ENCODE peak calls at places on chromosomes 3 and 15, in five cellular contexts. One of them, this sample, is unnamed.

GRCh38 chr15:67413770-67414429 is 107.0 kb upstream of the C15orf61 start:
- DNase-seq in tibial nerve: no peak
- DNase-seq in astrocyte of the spinal cord: peak
- DNase-seq in K562: no peak
- DNase-seq in stimulated activated CD4-positive, alpha-beta T cell treated with anti-CD3 and anti-CD28 coated beads, Interleukin-1b, Interleukin-23, amount 100 ng/mL, for 24 hours: no peak
- DNase-seq in this sample: no peak

GRCh38 chr3:116432795-116433194 is 12.5 kb downstream of the LSAMP start:
- DNase-seq in K562: no peak
- DNase-seq in stimulated activated CD4-positive, alpha-beta T cell treated with anti-CD3 and anti-CD28 coated beads, Interleukin-1b, Interleukin-23, amount 100 ng/mL, for 24 hours: no peak
- DNase-seq in astrocyte of the spinal cord: no peak
- DNase-seq in tibial nerve: no peak
- DNase-seq in this sample: no peak

GRCh38 chr3:11530153-11530721 is 113.5 kb downstream of the VGLL4 start:
- DNase-seq in stimulated activated CD4-positive, alpha-beta T cell treated with anti-CD3 and anti-CD28 coated beads, Interleukin-1b, Interleukin-23, amount 100 ng/mL, for 24 hours: no peak
- DNase-seq in astrocyte of the spinal cord: peak
- DNase-seq in K562: no peak
- DNase-seq in tibial nerve: no peak
- DNase-seq in this sample: no peak

GRCh38 chr3:40780801-40781406 is 256.1 kb downstream of the ZNF621 start:
- DNase-seq in astrocyte of the spinal cord: peak
- DNase-seq in stimulated activated CD4-positive, alpha-beta T cell treated with anti-CD3 and anti-CD28 coated beads, Interleukin-1b, Interleukin-23, amount 100 ng/mL, for 24 hours: no peak
- DNase-seq in K562: no peak
- DNase-seq in tibial nerve: peak
- DNase-seq in this sample: no peak

GRCh38 chr3:195882002-195882441 is 26.3 kb downstream of the TNK2 start:
- DNase-seq in astrocyte of the spinal cord: no peak
- DNase-seq in tibial nerve: no peak
- DNase-seq in stimulated activated CD4-positive, alpha-beta T cell treated with anti-CD3 and anti-CD28 coated beads, Interleukin-1b, Interleukin-23, amount 100 ng/mL, for 24 hours: no peak
- DNase-seq in K562: no peak
- DNase-seq in this sample: no peak

GRCh38 chr3:43379343-43379742 is 93.0 kb downstream of the SNRK start:
- DNase-seq in astrocyte of the spinal cord: peak
- DNase-seq in K562: no peak
- DNase-seq in stimulated activated CD4-positive, alpha-beta T cell treated with anti-CD3 and anti-CD28 coated beads, Interleukin-1b, Interleukin-23, amount 100 ng/mL, for 24 hours: no peak
- DNase-seq in tibial nerve: no peak
- DNase-seq in this sample: no peak

GRCh38 chr3:55185380-55185779 is 257.5 kb upstream of the LRTM1 start:
- DNase-seq in K562: no peak
- DNase-seq in stimulated activated CD4-positive, alpha-beta T cell treated with anti-CD3 and anti-CD28 coated beads, Interleukin-1b, Interleukin-23, amount 100 ng/mL, for 24 hours: no peak
- DNase-seq in astrocyte of the spinal cord: no peak
- DNase-seq in tibial nerve: no peak
- DNase-seq in this sample: no peak

GRCh38 chr3:29822051-29822450 is 541.2 kb downstream of the RBMS3 start:
- DNase-seq in tibial nerve: no peak
- DNase-seq in stimulated activated CD4-positive, alpha-beta T cell treated with anti-CD3 and anti-CD28 coated beads, Interleukin-1b, Interleukin-23, amount 100 ng/mL, for 24 hours: no peak
- DNase-seq in K562: no peak
- DNase-seq in astrocyte of the spinal cord: peak
- DNase-seq in this sample: no peak

GRCh38 chr3:98602078-98602678 is 8.8 kb upstream of the CPOX start:
- DNase-seq in K562: peak
- DNase-seq in tibial nerve: no peak
- DNase-seq in astrocyte of the spinal cord: peak
- DNase-seq in stimulated activated CD4-positive, alpha-beta T cell treated with anti-CD3 and anti-CD28 coated beads, Interleukin-1b, Interleukin-23, amount 100 ng/mL, for 24 hours: no peak
- DNase-seq in this sample: no peak

GRCh38 chr3:121330586-121330985 is 215.2 kb downstream of the POLQ start:
- DNase-seq in astrocyte of the spinal cord: no peak
- DNase-seq in K562: no peak
- DNase-seq in stimulated activated CD4-positive, alpha-beta T cell treated with anti-CD3 and anti-CD28 coated beads, Interleukin-1b, Interleukin-23, amount 100 ng/mL, for 24 hours: no peak
- DNase-seq in tibial nerve: no peak
- DNase-seq in this sample: no peak

GRCh38 chr3:175398676-175399075 is 539.5 kb downstream of the NAALADL2 start:
- DNase-seq in K562: no peak
- DNase-seq in tibial nerve: no peak
- DNase-seq in astrocyte of the spinal cord: peak
- DNase-seq in stimulated activated CD4-positive, alpha-beta T cell treated with anti-CD3 and anti-CD28 coated beads, Interleukin-1b, Interleukin-23, amount 100 ng/mL, for 24 hours: no peak
- DNase-seq in this sample: no peak

GRCh38 chr3:31853580-31853979 is 127.5 kb downstream of the OSBPL10 start:
- DNase-seq in tibial nerve: no peak
- DNase-seq in stimulated activated CD4-positive, alpha-beta T cell treated with anti-CD3 and anti-CD28 coated beads, Interleukin-1b, Interleukin-23, amount 100 ng/mL, for 24 hours: no peak
- DNase-seq in K562: no peak
- DNase-seq in astrocyte of the spinal cord: no peak
- DNase-seq in this sample: no peak

GRCh38 chr15:26981492-26981891 is 10.5 kb downstream of the GABRG3 start:
- DNase-seq in stimulated activated CD4-positive, alpha-beta T cell treated with anti-CD3 and anti-CD28 coated beads, Interleukin-1b, Interleukin-23, amount 100 ng/mL, for 24 hours: no peak
- DNase-seq in tibial nerve: no peak
- DNase-seq in astrocyte of the spinal cord: no peak
- DNase-seq in K562: no peak
- DNase-seq in this sample: no peak

GRCh38 chr3:163951397-163951987 is 1126.8 kb downstream of the SI start:
- DNase-seq in astrocyte of the spinal cord: peak
- DNase-seq in stimulated activated CD4-positive, alpha-beta T cell treated with anti-CD3 and anti-CD28 coated beads, Interleukin-1b, Interleukin-23, amount 100 ng/mL, for 24 hours: no peak
- DNase-seq in K562: no peak
- DNase-seq in tibial nerve: no peak
- DNase-seq in this sample: no peak

GRCh38 chr3:44058022-44058867 is 183.4 kb upstream of the TOPAZ1 start:
- DNase-seq in stimulated activated CD4-positive, alpha-beta T cell treated with anti-CD3 and anti-CD28 coated beads, Interleukin-1b, Interleukin-23, amount 100 ng/mL, for 24 hours: peak
- DNase-seq in astrocyte of the spinal cord: peak
- DNase-seq in K562: no peak
- DNase-seq in tibial nerve: no peak
- DNase-seq in this sample: no peak

GRCh38 chr15:34795267-34796081 is at the start of gene ACTC1:
- DNase-seq in tibial nerve: no peak
- DNase-seq in stimulated activated CD4-positive, alpha-beta T cell treated with anti-CD3 and anti-CD28 coated beads, Interleukin-1b, Interleukin-23, amount 100 ng/mL, for 24 hours: no peak
- DNase-seq in astrocyte of the spinal cord: peak
- DNase-seq in K562: peak
- DNase-seq in this sample: no peak

GRCh38 chr3:69325151-69325550 is 60.7 kb downstream of the FRMD4B start:
- DNase-seq in astrocyte of the spinal cord: no peak
- DNase-seq in K562: no peak
- DNase-seq in stimulated activated CD4-positive, alpha-beta T cell treated with anti-CD3 and anti-CD28 coated beads, Interleukin-1b, Interleukin-23, amount 100 ng/mL, for 24 hours: no peak
- DNase-seq in tibial nerve: no peak
- DNase-seq in this sample: no peak

GRCh38 chr3:11719406-11720219 is 75.9 kb upstream of the VGLL4 start:
- DNase-seq in tibial nerve: peak
- DNase-seq in K562: peak
- DNase-seq in astrocyte of the spinal cord: peak
- DNase-seq in stimulated activated CD4-positive, alpha-beta T cell treated with anti-CD3 and anti-CD28 coated beads, Interleukin-1b, Interleukin-23, amount 100 ng/mL, for 24 hours: peak
- DNase-seq in this sample: peak

GRCh38 chr15:42134617-42135243 is 21.7 kb downstream of the PLA2G4F start:
- DNase-seq in tibial nerve: no peak
- DNase-seq in K562: no peak
- DNase-seq in stimulated activated CD4-positive, alpha-beta T cell treated with anti-CD3 and anti-CD28 coated beads, Interleukin-1b, Interleukin-23, amount 100 ng/mL, for 24 hours: no peak
- DNase-seq in astrocyte of the spinal cord: no peak
- DNase-seq in this sample: no peak

GRCh38 chr3:76827647-76828273 is 212.1 kb upstream of the ROBO2 start:
- DNase-seq in K562: no peak
- DNase-seq in stimulated activated CD4-positive, alpha-beta T cell treated with anti-CD3 and anti-CD28 coated beads, Interleukin-1b, Interleukin-23, amount 100 ng/mL, for 24 hours: no peak
- DNase-seq in astrocyte of the spinal cord: no peak
- DNase-seq in tibial nerve: no peak
- DNase-seq in this sample: no peak

GRCh38 chr3:39147711-39148115 is 5.7 kb downstream of the CSRNP1 start:
- DNase-seq in K562: no peak
- DNase-seq in astrocyte of the spinal cord: peak
- DNase-seq in stimulated activated CD4-positive, alpha-beta T cell treated with anti-CD3 and anti-CD28 coated beads, Interleukin-1b, Interleukin-23, amount 100 ng/mL, for 24 hours: no peak
- DNase-seq in tibial nerve: no peak
- DNase-seq in this sample: no peak

GRCh38 chr3:52343946-52344600 is 28.0 kb downstream of the DNAH1 start:
- DNase-seq in stimulated activated CD4-positive, alpha-beta T cell treated with anti-CD3 and anti-CD28 coated beads, Interleukin-1b, Interleukin-23, amount 100 ng/mL, for 24 hours: no peak
- DNase-seq in K562: no peak
- DNase-seq in astrocyte of the spinal cord: no peak
- DNase-seq in tibial nerve: no peak
- DNase-seq in this sample: no peak

GRCh38 chr3:100402150-100402706 is 889 bp downstream of the LNP1 start:
- DNase-seq in K562: no peak
- DNase-seq in stimulated activated CD4-positive, alpha-beta T cell treated with anti-CD3 and anti-CD28 coated beads, Interleukin-1b, Interleukin-23, amount 100 ng/mL, for 24 hours: no peak
- DNase-seq in tibial nerve: no peak
- DNase-seq in astrocyte of the spinal cord: peak
- DNase-seq in this sample: no peak

GRCh38 chr3:165259518-165260193 is 63.5 kb upstream of the SLITRK3 start:
- DNase-seq in tibial nerve: no peak
- DNase-seq in stimulated activated CD4-positive, alpha-beta T cell treated with anti-CD3 and anti-CD28 coated beads, Interleukin-1b, Interleukin-23, amount 100 ng/mL, for 24 hours: no peak
- DNase-seq in K562: no peak
- DNase-seq in astrocyte of the spinal cord: peak
- DNase-seq in this sample: no peak

GRCh38 chr15:79046691-79047404 is 43.7 kb downstream of the RASGRF1 start:
- DNase-seq in tibial nerve: no peak
- DNase-seq in K562: no peak
- DNase-seq in astrocyte of the spinal cord: no peak
- DNase-seq in stimulated activated CD4-positive, alpha-beta T cell treated with anti-CD3 and anti-CD28 coated beads, Interleukin-1b, Interleukin-23, amount 100 ng/mL, for 24 hours: no peak
- DNase-seq in this sample: no peak

GRCh38 chr15:24729760-24730159 is 54.2 kb downstream of the NPAP1 start:
- DNase-seq in K562: no peak
- DNase-seq in astrocyte of the spinal cord: no peak
- DNase-seq in tibial nerve: no peak
- DNase-seq in stimulated activated CD4-positive, alpha-beta T cell treated with anti-CD3 and anti-CD28 coated beads, Interleukin-1b, Interleukin-23, amount 100 ng/mL, for 24 hours: no peak
- DNase-seq in this sample: no peak

GRCh38 chr3:63064216-63064755 is 189.1 kb upstream of the CADPS start:
- DNase-seq in K562: no peak
- DNase-seq in astrocyte of the spinal cord: no peak
- DNase-seq in tibial nerve: no peak
- DNase-seq in stimulated activated CD4-positive, alpha-beta T cell treated with anti-CD3 and anti-CD28 coated beads, Interleukin-1b, Interleukin-23, amount 100 ng/mL, for 24 hours: no peak
- DNase-seq in this sample: no peak

GRCh38 chr15:22873204-22873701 is 34.8 kb downstream of the NIPA2 start:
- DNase-seq in K562: no peak
- DNase-seq in stimulated activated CD4-positive, alpha-beta T cell treated with anti-CD3 and anti-CD28 coated beads, Interleukin-1b, Interleukin-23, amount 100 ng/mL, for 24 hours: no peak
- DNase-seq in astrocyte of the spinal cord: peak
- DNase-seq in tibial nerve: no peak
- DNase-seq in this sample: no peak

GRCh38 chr3:71317749-71318458 is 265.6 kb downstream of the FOXP1 start:
- DNase-seq in K562: no peak
- DNase-seq in astrocyte of the spinal cord: no peak
- DNase-seq in stimulated activated CD4-positive, alpha-beta T cell treated with anti-CD3 and anti-CD28 coated beads, Interleukin-1b, Interleukin-23, amount 100 ng/mL, for 24 hours: no peak
- DNase-seq in tibial nerve: no peak
- DNase-seq in this sample: no peak

GRCh38 chr3:10770981-10771380 is 45.0 kb upstream of the SLC6A11 start:
- DNase-seq in tibial nerve: no peak
- DNase-seq in astrocyte of the spinal cord: no peak
- DNase-seq in K562: no peak
- DNase-seq in stimulated activated CD4-positive, alpha-beta T cell treated with anti-CD3 and anti-CD28 coated beads, Interleukin-1b, Interleukin-23, amount 100 ng/mL, for 24 hours: no peak
- DNase-seq in this sample: no peak

This sample was measured in omental fat pad.